ENCODE peak calls at places on chromosomes 7 and 10, in six cellular contexts. D, U, I, K, A and H are unnamed samples.

GRCh38 chr10:123804716-123805115 is 86.9 kb downstream of the CPXM2 start:
- DNase-seq in K (no peak), U (no peak), I (no peak), A (no peak), D (no peak), H (no peak)

GRCh38 chr10:132181691-132182425 is 4.9 kb upstream of the DPYSL4 start:
- DNase-seq in A (no peak), D (no peak), U (no peak), I (no peak), K (peak), H (no peak)

GRCh38 chr7:81500631-81501030 is 269.2 kb downstream of the HGF start:
- DNase-seq in K (no peak), D (no peak), U (no peak), A (no peak), I (no peak), H (no peak)

GRCh38 chr10:3803295-3803883 is 18.4 kb upstream of the KLF6 start:
- DNase-seq in D (peak), I (no peak), U (no peak), K (no peak), A (no peak), H (no peak)

GRCh38 chr10:122362621-122363020 is 11.9 kb upstream of the PLEKHA1 start:
- DNase-seq in K (no peak), I (no peak), A (no peak), D (no peak), U (no peak), H (no peak)

GRCh38 chr10:28686835-28687682 is 9.7 kb downstream of the BAMBI start:
- DNase-seq in U (no peak), A (no peak), I (no peak), D (peak), K (no peak), H (no peak)

GRCh38 chr10:68871731-68872342 is 29.3 kb upstream of the DDX50 start:
- DNase-seq in D (peak), A (no peak), U (no peak), K (no peak), I (no peak), H (no peak)

GRCh38 chr10:79246606-79247275 is 100.5 kb upstream of the PPIF start:
- DNase-seq in A (no peak), U (peak), I (no peak), D (no peak), K (peak), H (no peak)

GRCh38 chr7:134505856-134506255 is 21.5 kb upstream of the AKR1B10 start:
- DNase-seq in U (no peak), K (no peak), D (no peak), A (no peak), I (no peak), H (no peak)

DNA sequence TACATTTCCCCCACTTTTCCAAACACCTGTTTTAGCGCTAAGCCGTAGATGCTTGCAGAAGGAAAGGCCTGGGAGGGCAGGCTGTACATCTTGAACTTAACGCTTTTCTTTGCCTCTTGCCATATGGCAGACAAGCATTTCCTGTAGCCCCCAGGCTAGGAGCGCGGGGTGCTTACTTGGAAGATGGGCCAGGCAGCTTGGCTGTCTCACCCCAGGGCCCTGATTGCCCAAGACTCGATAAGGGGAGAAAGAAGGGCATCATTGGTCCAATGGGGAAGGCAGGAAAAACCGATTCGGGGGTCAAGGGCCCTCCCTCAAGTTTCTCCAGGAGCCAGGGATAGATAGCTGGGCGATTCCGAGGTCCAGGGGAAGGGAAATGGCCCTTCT is 1.7 kb downstream of the HOXA10 start:
- DNase-seq in D (no peak), A (no peak), U (no peak), K (no peak), I (peak), H (no peak)
- H3K27ac ChIP-seq in D (no peak), A (peak), U (no peak), K (peak), I (peak), H (no peak)

GRCh38 chr10:23452010-23452655 is 13.3 kb downstream of the OTUD1 start:
- DNase-seq in K (no peak), A (no peak), U (no peak), I (no peak), D (no peak), H (no peak)
- H3K27ac ChIP-seq in K (peak), A (no peak), U (peak), I (no peak), D (no peak), H (peak)

DNA sequence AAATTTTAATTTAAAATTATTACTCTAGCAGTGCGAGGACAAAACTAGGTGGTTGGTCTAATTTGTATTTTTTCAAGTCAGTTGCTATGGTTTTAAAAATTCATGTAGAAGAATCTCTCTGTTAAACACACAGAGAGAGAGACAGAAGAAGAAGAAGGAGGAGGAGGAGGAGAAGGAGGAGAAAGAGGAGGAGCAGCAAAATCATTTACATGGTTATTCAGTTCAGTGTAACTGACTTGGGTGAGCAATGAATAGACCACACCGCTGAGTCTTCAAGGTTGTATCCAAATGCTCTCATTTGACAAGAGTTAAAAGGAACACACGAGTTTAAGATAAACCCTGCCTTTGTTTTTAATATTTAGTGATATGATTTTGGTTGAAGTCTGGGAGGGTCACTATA is 131.1 kb downstream of the PDE1C start:
- DNase-seq in K (no peak), A (no peak), U (no peak), I (no peak), D (no peak), H (no peak)
- H3K27ac ChIP-seq in K (no peak), A (peak), U (no peak), I (no peak), D (no peak), H (no peak)

DNA sequence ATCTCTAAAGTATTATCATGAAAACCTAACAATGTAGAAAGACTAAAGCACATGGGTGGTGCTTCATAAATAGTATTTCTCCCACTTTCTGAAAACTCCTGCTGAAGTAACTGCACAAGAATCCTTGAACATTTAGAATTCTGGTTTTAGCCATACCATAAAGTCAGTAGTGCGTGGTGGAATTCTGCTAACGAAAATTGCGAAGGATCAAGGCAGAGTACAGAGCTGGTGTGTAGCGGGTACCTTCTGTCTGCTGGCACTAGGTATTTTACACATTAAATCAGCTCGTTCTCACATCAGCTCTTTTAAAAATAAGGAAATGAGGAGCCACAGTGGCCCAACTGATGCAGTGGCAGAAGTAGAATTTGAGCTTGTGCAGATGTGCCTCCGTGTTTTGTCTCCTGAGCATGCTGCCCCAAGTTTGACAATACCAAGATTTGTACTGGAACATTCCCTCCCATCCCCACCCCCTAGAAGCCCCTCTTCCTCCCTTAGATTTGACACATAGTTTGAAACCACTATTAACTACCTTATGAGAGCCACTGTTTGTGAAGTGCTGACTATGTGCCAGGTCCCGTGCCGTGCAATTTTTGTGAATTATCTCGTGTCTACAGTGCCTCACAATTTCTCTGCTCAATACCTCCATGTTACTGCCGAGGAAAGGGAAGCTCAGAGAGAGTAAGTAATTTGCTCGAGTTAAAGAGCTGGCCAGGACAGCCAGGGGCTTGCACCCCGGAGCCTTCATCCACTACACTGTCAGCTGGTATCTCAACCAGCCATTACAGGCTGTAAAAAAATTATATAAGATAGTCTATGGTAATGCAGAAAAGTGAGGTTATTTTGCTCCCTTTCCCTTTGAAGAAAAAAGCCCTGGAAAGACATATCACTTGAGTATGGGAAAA is 66.9 kb downstream of the EGFR start:
- DNase-seq in D (no peak), K (no peak), A (no peak), U (no peak), I (no peak), H (no peak)
- H3K27ac ChIP-seq in D (peak), K (peak), A (no peak), U (no peak), I (no peak), H (peak)

GRCh38 chr7:25481891-25482290 is 253.6 kb upstream of the NPVF start:
- DNase-seq in A (no peak), D (no peak), U (no peak), I (no peak), K (no peak), H (no peak)
- H3K27ac ChIP-seq in A (no peak), D (no peak), U (no peak), I (no peak), K (no peak), H (no peak)

GRCh38 chr10:22705534-22705933 is 8.8 kb downstream of the PIP4K2A start:
- DNase-seq in K (no peak), I (no peak), D (no peak), U (no peak), A (no peak), H (no peak)
- H3K27ac ChIP-seq in K (no peak), I (no peak), D (no peak), U (no peak), A (no peak), H (peak)

DNA sequence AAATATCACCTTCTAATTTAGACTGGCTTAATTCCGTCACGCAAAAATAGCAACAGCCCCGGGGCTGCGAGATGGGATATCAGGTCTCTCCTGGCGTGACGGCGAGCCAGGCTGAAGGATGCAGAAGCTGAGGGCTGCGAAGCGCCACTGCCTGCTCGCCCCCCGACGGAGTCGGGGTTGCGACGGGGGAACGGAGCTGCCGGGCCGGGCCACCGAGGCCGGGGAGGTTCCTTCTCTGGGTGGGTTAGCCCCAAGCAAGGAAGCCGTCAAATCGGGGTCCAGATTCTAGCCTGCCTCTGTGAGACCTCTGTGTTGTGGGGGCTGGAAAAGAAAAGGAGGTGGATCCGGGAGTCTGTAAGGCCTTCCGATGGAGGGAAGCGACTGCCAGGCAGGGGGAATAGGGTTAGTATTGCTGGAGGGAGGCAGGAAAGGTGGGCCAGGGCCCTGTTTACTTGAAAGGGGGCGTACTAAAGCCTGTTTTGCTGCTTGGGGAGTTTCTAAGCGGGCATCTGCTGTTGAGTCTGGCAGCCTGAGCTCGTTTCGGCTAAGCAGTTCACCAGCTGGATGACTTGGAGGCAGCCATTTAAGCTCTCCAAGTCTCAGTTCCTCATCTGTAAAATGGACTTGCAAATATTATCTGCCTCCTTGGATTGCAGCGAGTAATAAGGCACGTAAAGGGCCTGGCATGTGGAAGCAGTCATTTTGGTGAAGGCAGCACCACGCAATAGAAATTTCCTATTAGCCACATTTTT is 43.8 kb downstream of the LDB3 start:
- DNase-seq in A (peak), I (no peak), K (peak), U (peak), D (peak), H (peak)
- H3K27ac ChIP-seq in A (peak), I (peak), K (peak), U (peak), D (peak), H (peak)

GRCh38 chr10:105733919-105734318 is 1092.8 kb downstream of the SORCS3 start:
- DNase-seq in A (no peak), K (no peak), I (no peak), D (no peak), U (no peak), H (no peak)
- H3K27ac ChIP-seq in A (no peak), K (no peak), I (no peak), D (no peak), U (no peak), H (no peak)